ENCODE peak calls at places on chromosomes 5 and 9, in nine cellular contexts. R is OCI-LY7; Z is NCI-H460; X is stromal cell of bone marrow; W is activated T-helper 1 cell treated with anti-CD3 and anti-CD28 coated beads, Interleukin-12 subunit alpha, Interleukin-12 subunit beta, Interleukin-2, Interleukin-4 antibody, amounts not matched to agents 30 ng/mL and 10 ng/mL and 1 ng/mL, durations not matched to agents 14 hours and 24 hours and 36 hours; I is skeletal muscle cell; A is epithelial cell of esophagus; V is KG1; E is neuronal stem cell. G is an unnamed sample.

GRCh38 chr9:20255052-20255451 is 367.2 kb downstream of the MLLT3 start:
- DNase-seq in Z (no peak), W (no peak), A (peak), V (no peak), X (no peak), E (no peak), I (no peak), R (no peak), G (no peak)

GRCh38 chr5:57824047-57824446 is 341.4 kb upstream of the ACTBL2 start:
- DNase-seq in V (no peak), Z (no peak), A (peak), E (no peak), I (no peak), W (no peak), X (no peak), R (no peak), G (no peak)

GRCh38 chr9:131589124-131589711 is 43.9 kb downstream of the PRRT1B start:
- DNase-seq in V (no peak), I (no peak), W (no peak), E (no peak), Z (no peak), R (no peak), A (no peak), X (no peak), G (no peak)

GRCh38 chr9:98576354-98576753 is 132.4 kb downstream of the GABBR2 start:
- DNase-seq in W (no peak), I (no peak), X (no peak), E (no peak), Z (no peak), A (no peak), R (no peak), V (peak), G (no peak)

GRCh38 chr9:98766548-98766947 is 29.8 kb downstream of the ANKS6 start:
- DNase-seq in X (no peak), I (peak), Z (no peak), V (no peak), A (peak), W (no peak), R (no peak), E (no peak), G (no peak)

GRCh38 chr9:134882204-134882785 is 1.7 kb downstream of the FCN2 start:
- DNase-seq in X (no peak), R (no peak), A (no peak), W (no peak), I (no peak), Z (no peak), V (no peak), E (no peak), G (no peak)

GRCh38 chr5:163565492-163565891 is 60.1 kb downstream of the MAT2B start:
- DNase-seq in E (no peak), V (no peak), R (no peak), I (no peak), Z (no peak), X (no peak), A (peak), W (no peak), G (no peak)

GRCh38 chr9:107693620-107694326 is 204.2 kb upstream of the KLF4 start:
- DNase-seq in W (no peak), A (peak), E (no peak), Z (no peak), V (no peak), R (no peak), I (peak), X (peak), G (no peak)

GRCh38 chr5:112649882-112650281 is 87.8 kb upstream of the APC start:
- DNase-seq in V (no peak), E (no peak), Z (no peak), X (no peak), A (peak), I (no peak), W (no peak), R (no peak), G (no peak)

GRCh38 chr5:66440202-66440680 is 156.0 kb upstream of the MAST4 start:
- DNase-seq in W (no peak), Z (no peak), I (no peak), V (no peak), A (peak), X (peak), R (no peak), E (no peak), G (no peak)

GRCh38 chr9:71285191-71285656 is 163.8 kb upstream of the TRPM3 start:
- DNase-seq in E (peak), V (peak), R (peak), W (peak), A (peak), I (peak), X (peak), Z (peak), G (peak)

GRCh38 chr5:111935022-111935421 is 178.0 kb upstream of the NREP start:
- DNase-seq in X (no peak), R (no peak), A (no peak), W (no peak), E (no peak), I (no peak), Z (no peak), V (no peak), G (no peak)

GRCh38 chr9:82117025-82117424 is 128.5 kb downstream of the SPATA31D1 start:
- DNase-seq in W (no peak), I (peak), R (no peak), V (no peak), E (no peak), Z (no peak), A (no peak), X (no peak), G (no peak)

GRCh38 chr9:90219548-90220118 is 423.0 kb downstream of the DIRAS2 start:
- DNase-seq in E (no peak), X (no peak), R (peak), A (no peak), I (no peak), Z (peak), V (no peak), W (no peak), G (peak)

GRCh38 chr5:1152771-1153282 is 41.0 kb upstream of the SLC12A7 start:
- DNase-seq in I (no peak), X (no peak), V (no peak), E (no peak), W (no peak), A (no peak), R (no peak), Z (no peak), G (no peak)

GRCh38 chr5:41057940-41058339 is 13.2 kb downstream of the MROH2B start:
- DNase-seq in R (no peak), E (no peak), A (no peak), Z (no peak), X (no peak), I (no peak), V (no peak), W (no peak), G (no peak)

GRCh38 chr5:80198399-80198798 is 57.4 kb downstream of the SERINC5 start:
- DNase-seq in E (no peak), V (no peak), W (no peak), X (peak), I (no peak), R (no peak), Z (no peak), A (no peak), G (no peak)

GRCh38 chr5:142587354-142587965 is 98.4 kb downstream of the FGF1 start:
- DNase-seq in X (no peak), I (no peak), W (no peak), V (no peak), A (peak), E (peak), R (peak), Z (peak), G (peak)

GRCh38 chr5:10761842-10762165 is 770 bp upstream of the DAP start:
- DNase-seq in X (no peak), V (no peak), Z (no peak), A (no peak), W (no peak), I (no peak), E (no peak), R (no peak), G (no peak)

GRCh38 chr9:94140791-94141790 is 56.8 kb downstream of the PTPDC1 start:
- DNase-seq in I (peak), X (no peak), R (no peak), V (no peak), A (no peak), Z (no peak), E (no peak), W (no peak), G (no peak)

GRCh38 chr9:117704024-117704575 is at the start of gene TLR4:
- DNase-seq in I (peak), V (peak), E (peak), W (no peak), A (peak), X (peak), Z (no peak), R (peak), G (no peak)